ENCODE peak calls at places on chromosomes 2 and 18, in five cellular contexts. S is adrenal gland, V is HCT116, W is A549, J is HepG2. D is an unnamed sample. For H3K4me1, the result is how much of the 10 kb centered on the place peaks cover.

GRCh38 chr18:10301831-10302483 is 152.5 kb upstream of the APCDD1 start:
- DNase-seq in S (no peak), V (no peak), W (no peak), J (no peak), D (no peak)

GRCh38 chr2:102226612-102227351 is 40.0 kb downstream of the IL1RL2 start:
- DNase-seq in S (no peak), V (no peak), W (no peak), J (no peak), D (no peak)

GRCh38 chr2:219045937-219046550 is 4.7 kb upstream of the CFAP65 start:
- DNase-seq in S (peak), V (no peak), W (no peak), J (no peak), D (no peak)

GRCh38 chr18:77111449-77112160 is 21.0 kb downstream of the MBP start:
- DNase-seq in S (no peak), V (no peak), W (no peak), J (no peak), D (peak)

GRCh38 chr2:99806758-99807157 is 316.9 kb upstream of the REV1 start:
- DNase-seq in S (no peak), V (no peak), W (no peak), J (peak), D (no peak)

GRCh38 chr2:144519934-144520717 is at the start of gene ZEB2:
- DNase-seq in S (peak), V (peak), W (peak), J (peak), D (no peak)

GRCh38 chr18:63837556-63837955 is 49.9 kb upstream of the SERPINB2 start:
- DNase-seq in S (no peak), V (no peak), W (no peak), J (no peak), D (no peak)

GRCh38 chr2:200352631-200353030 is 46.1 kb downstream of the SPATS2L start:
- DNase-seq in S (no peak), V (peak), W (no peak), J (peak), D (no peak)

GRCh38 chr18:48924621-48925601 is 25.9 kb downstream of the SMAD7 start:
- DNase-seq in S (no peak), V (no peak), W (no peak), J (no peak), D (no peak)

GRCh38 chr2:70890469-70891065 is 45.1 kb upstream of the ATP6V1B1 start:
- DNase-seq in S (no peak), V (no peak), W (no peak), J (no peak), D (no peak)

GRCh38 chr18:63302647-63303405 is 16.7 kb downstream of the BCL2 start:
- DNase-seq in S (no peak), V (no peak), W (no peak), J (no peak), D (no peak)

GRCh38 chr18:26908906-26909305 is 43.4 kb upstream of the AQP4 start:
- DNase-seq in S (no peak), V (no peak), W (no peak), J (no peak), D (no peak)

GRCh38 chr2:9752441-9753275 is 90.6 kb upstream of the TAF1B start:
- DNase-seq in S (no peak), V (peak), W (peak), J (peak), D (no peak)

GRCh38 chr2:232761301-232761907 is 15.0 kb downstream of the KCNJ13 start:
- DNase-seq in S (no peak), V (peak), W (peak), J (peak), D (no peak)

GRCh38 chr2:126661702-126662465 is 5.9 kb downstream of the GYPC start:
- DNase-seq in S (peak), V (no peak), W (no peak), J (no peak), D (no peak)

GRCh38 chr2:127175821-127176354 is 44.2 kb downstream of the CYP27C1 start:
- DNase-seq in S (no peak), V (no peak), W (no peak), J (no peak), D (no peak)

GRCh38 chr2:62747876-62748275 is 42.4 kb downstream of the EHBP1 start:
- DNase-seq in S (no peak), V (no peak), W (no peak), J (no peak), D (no peak)

GRCh38 chr2:191701696-191702095 is 23.8 kb downstream of the NABP1 start:
- DNase-seq in S (no peak), V (no peak), W (no peak), J (no peak), D (no peak)

GRCh38 chr2:138637686-138638085 is 136.1 kb downstream of the SPOPL start:
- DNase-seq in S (no peak), V (no peak), W (no peak), J (no peak), D (no peak)

GRCh38 chr2:98926601-98927000 is 9.4 kb downstream of the CRACDL start:
- DNase-seq in S (no peak), V (no peak), W (no peak), J (no peak), D (no peak)

GRCh38 chr2:240983996-240984498 is 14.4 kb upstream of the SNED1 start:
- DNase-seq in S (peak), V (no peak), W (no peak), J (no peak), D (no peak)

GRCh38 chr2:224146356-224147160 is 107.5 kb upstream of the SERPINE2 start:
- DNase-seq in S (no peak), V (no peak), W (no peak), J (peak), D (no peak)

GRCh38 chr2:236352761-236353593 is 88.8 kb upstream of the ASB18 start:
- DNase-seq in S (no peak), V (peak), W (peak), J (no peak), D (no peak)

DNA sequence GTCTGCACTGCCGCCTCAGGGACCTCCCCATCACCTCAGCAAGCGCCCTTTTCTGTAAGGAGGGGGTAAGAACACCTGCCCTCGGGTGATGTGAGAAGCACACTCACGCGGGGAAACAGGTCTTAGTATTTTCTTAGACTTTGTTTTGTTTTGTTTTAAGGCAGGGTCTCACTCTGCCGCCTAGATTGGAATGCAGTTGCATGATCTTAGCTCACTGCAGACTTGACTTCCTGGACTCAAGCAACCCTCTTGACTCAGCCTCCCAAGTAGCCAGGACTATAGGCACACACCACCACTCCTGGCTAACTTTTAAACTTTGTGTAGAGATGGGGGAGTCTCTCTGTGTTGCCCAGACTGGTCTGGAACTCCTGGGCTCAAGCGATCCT is 37.1 kb downstream of the RAMP1 start:
- DNase-seq in S (no peak), V (no peak), W (no peak), J (no peak), D (no peak)
- H3K4me1 ChIP-seq in S (under half), V (under half), W (under half), J (under half), D (under half)

DNA sequence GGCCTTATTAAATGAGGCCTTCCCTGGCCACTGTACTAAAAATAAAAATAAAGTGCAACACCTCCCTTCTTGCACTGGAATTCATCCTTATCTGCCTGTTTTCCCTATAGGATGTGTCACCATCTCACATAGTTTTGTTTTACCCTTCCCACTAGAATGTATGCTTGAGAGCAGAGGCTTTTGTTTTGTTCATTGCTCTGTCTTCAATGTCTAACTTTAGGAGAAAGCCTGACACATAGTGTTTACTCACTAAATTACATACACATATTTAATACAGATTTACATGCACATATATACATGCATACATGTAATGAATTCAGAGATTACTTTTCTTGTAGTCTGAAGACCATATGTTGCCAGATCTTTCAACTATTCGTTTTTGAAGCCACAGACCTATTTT is 23.0 kb downstream of the CD302 start:
- DNase-seq in S (no peak), V (no peak), W (no peak), J (no peak), D (no peak)
- TF ChIP-seq POLR2A in S (no peak), V (no peak), W (no peak), J (no peak), D (no peak)

DNA sequence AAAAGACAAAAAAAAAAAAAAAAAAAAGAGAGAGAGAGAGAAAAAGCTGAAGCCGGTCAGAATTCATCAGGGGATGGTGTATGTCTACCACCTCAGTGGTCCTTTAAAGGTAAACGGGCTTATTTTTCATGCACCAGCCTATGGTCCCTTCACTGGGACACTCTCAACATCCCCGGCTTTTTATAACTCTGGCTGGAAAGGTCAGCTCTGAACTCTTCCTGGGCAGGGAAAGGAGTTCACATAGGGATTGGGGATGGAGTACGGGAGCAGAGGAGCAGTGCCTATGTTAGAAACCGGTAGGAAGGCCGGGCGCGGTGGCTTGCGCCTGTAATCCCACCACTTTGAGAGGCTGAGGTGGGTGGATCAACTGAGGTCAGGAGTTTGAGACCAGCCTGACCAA is 10.3 kb upstream of the MALT1 start:
- DNase-seq in S (no peak), V (no peak), W (no peak), J (no peak), D (no peak)
- H3K4me1 ChIP-seq in S (under half), V (under half), W (under half), J (under half), D (under half)

DNA sequence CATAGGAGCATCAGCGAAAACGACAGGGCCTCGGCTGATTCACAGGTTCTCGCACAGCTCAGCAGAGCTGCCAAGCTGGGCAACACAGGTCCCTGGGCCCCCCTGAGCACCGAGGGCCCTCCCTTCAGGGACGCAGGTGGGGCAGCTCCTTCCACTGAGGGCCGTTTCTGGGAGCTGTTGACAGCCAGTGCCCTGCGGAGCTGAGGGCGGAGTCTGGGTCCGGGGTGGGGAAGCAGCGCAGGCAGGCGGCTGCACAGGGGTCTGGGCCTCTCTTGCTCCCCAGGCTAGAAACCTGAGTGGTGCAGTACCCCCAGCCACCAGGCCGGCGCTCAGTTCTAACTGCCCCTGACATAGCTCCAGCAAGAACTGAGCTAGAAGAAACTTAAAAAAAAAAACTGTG is 65.7 kb downstream of the PXDN start:
- DNase-seq in S (no peak), V (no peak), W (no peak), J (no peak), D (no peak)
- TF ChIP-seq POLR2A in S (no peak), V (no peak), W (no peak), J (no peak), D (no peak)

DNA sequence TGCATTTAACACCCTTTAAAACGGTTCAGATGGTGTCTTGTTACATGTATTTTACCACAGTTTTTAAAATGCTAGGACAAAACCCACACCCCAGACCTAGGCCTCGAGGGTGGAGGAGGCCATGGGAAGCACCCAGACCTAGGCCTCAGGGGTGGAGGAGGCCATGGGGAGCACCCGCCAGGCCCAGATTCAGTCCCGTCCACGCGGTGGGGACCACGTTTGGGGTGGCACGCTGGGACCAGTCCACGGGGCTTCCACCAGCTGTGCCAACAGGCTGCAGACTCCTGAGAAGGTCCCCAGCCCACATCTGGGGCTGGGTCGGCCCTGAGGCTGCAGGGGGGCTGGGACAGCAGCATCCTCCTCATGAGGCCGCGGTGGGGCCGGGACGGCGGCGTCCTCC is 63.4 kb downstream of the SLC66A2 start:
- DNase-seq in S (no peak), V (no peak), W (no peak), J (no peak), D (no peak)
- H3K4me1 ChIP-seq in S (under half), V (under half), W (under half), J (under half), D (under half)

GRCh38 chr2:162318280-162319222 is at the start of gene IFIH1:
- DNase-seq in S (peak), V (peak), W (peak), J (peak), D (peak)
- TF ChIP-seq POLR2A in S (no peak), V (no peak), W (no peak), J (peak), D (no peak)

GRCh38 chr18:45104071-45104440 is 423.4 kb downstream of the SETBP1 start:
- DNase-seq in S (no peak), V (no peak), W (no peak), J (no peak), D (no peak)

GRCh38 chr18:45107425-45107824 is 426.7 kb downstream of the SETBP1 start:
- DNase-seq in S (no peak), V (no peak), W (no peak), J (no peak), D (no peak)

GRCh38 chr18:45108754-45109153 is 428.1 kb downstream of the SETBP1 start:
- DNase-seq in S (no peak), V (no peak), W (no peak), J (no peak), D (no peak)

GRCh38 chr18:45103319-45104070 is 422.8 kb downstream of the SETBP1 start:
- DNase-seq in S (no peak), V (no peak), W (no peak), J (no peak), D (no peak)

GRCh38 chr18:45106331-45106774 is 425.7 kb downstream of the SETBP1 start:
- DNase-seq in S (no peak), V (no peak), W (no peak), J (no peak), D (no peak)
- H3K4me1 ChIP-seq in S (under half), V (under half), W (under half), J (under half), D (under half)

DNA sequence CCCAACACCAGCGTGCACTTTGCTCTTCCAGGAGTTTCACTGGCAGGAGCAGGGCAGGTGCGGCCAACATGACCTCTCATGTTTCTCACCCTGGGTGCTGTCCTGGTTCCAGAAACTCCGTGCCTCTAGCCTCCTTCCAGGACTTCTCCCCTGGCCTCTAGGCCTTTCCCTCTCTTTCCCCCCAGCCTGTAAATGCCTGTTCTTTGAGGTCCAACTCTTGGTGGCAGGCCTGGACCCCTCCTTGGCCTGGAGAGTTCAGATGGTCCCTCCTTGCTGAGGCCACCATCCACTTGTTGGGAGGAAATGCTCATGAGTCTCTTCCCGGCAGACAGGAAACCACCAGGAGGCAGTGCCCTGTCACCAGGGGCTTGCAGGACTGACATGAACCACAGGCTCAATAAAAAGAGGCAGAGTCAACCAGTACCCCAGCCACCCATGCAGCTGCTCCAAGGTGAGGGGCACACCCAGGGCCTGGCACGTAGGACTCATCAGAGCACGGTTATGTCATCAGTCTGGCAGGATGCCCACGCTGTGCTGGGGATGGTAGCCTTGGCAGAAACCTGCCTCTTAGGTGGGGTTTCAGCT is 1.5 kb downstream of the MALL start:
- DNase-seq in S (no peak), V (peak), W (peak), J (peak), D (no peak)
- TF ChIP-seq POLR2A in S (no peak), V (no peak), W (peak), J (no peak), D (no peak)

GRCh38 chr2:36701918-36702317 is 5.4 kb downstream of the VIT start:
- DNase-seq in S (no peak), V (no peak), W (no peak), J (no peak), D (no peak)

GRCh38 chr2:36701391-36701795 is 4.9 kb downstream of the VIT start:
- DNase-seq in S (no peak), V (no peak), W (no peak), J (no peak), D (no peak)

GRCh38 chr2:36698978-36699377 is 2.5 kb downstream of the VIT start:
- DNase-seq in S (no peak), V (no peak), W (no peak), J (no peak), D (no peak)

GRCh38 chr2:36702781-36703180 is 6.3 kb downstream of the VIT start:
- DNase-seq in S (no peak), V (no peak), W (no peak), J (no peak), D (no peak)

GRCh38 chr2:36700311-36700710 is 3.8 kb downstream of the VIT start:
- DNase-seq in S (no peak), V (no peak), W (no peak), J (no peak), D (no peak)
- H3K4me1 ChIP-seq in S (under half), V (under half), W (under half), J (under half), D (under half)

GRCh38 chr18:28359177-28359576 is 182.2 kb upstream of the CDH2 start:
- DNase-seq in S (no peak), V (no peak), W (no peak), J (no peak), D (no peak)
- TF ChIP-seq POLR2A in S (no peak), V (no peak), W (no peak), J (no peak), D (no peak)

D was measured in breast epithelium.